ENCODE peak calls at places on chromosomes 16 and 17, in seven cellular contexts. One of them, this sample, is unnamed.

GRCh38 chr16:84647830-84648594 is at the start of gene KLHL36:
- DNase-seq in amniotic stem cell: no peak
- DNase-seq in AG10803: peak
- DNase-seq in nucleus accumbens: peak
- DNase-seq in foreskin fibroblast: peak
- DNase-seq in NCI-H345: peak
- DNase-seq in gastrocnemius medialis: peak
- DNase-seq in this sample: no peak

GRCh38 chr17:64682261-64683181 is 20.4 kb upstream of the SMURF2 start:
- DNase-seq in amniotic stem cell: no peak
- DNase-seq in AG10803: peak
- DNase-seq in nucleus accumbens: no peak
- DNase-seq in foreskin fibroblast: peak
- DNase-seq in NCI-H345: no peak
- DNase-seq in gastrocnemius medialis: no peak
- DNase-seq in this sample: no peak

GRCh38 chr16:69166946-69167930 is 19.7 kb upstream of the SNTB2 start:
- DNase-seq in amniotic stem cell: no peak
- DNase-seq in AG10803: no peak
- DNase-seq in nucleus accumbens: no peak
- DNase-seq in foreskin fibroblast: peak
- DNase-seq in NCI-H345: no peak
- DNase-seq in gastrocnemius medialis: no peak
- DNase-seq in this sample: no peak

GRCh38 chr16:23679274-23679985 is 741 bp downstream of the PLK1 start:
- DNase-seq in amniotic stem cell: no peak
- DNase-seq in AG10803: no peak
- DNase-seq in nucleus accumbens: no peak
- DNase-seq in foreskin fibroblast: peak
- DNase-seq in NCI-H345: peak
- DNase-seq in gastrocnemius medialis: no peak
- DNase-seq in this sample: peak

GRCh38 chr17:68403122-68403521 is 54.2 kb downstream of the WIPI1 start:
- DNase-seq in amniotic stem cell: no peak
- DNase-seq in AG10803: no peak
- DNase-seq in nucleus accumbens: no peak
- DNase-seq in foreskin fibroblast: no peak
- DNase-seq in NCI-H345: no peak
- DNase-seq in gastrocnemius medialis: no peak
- DNase-seq in this sample: no peak

GRCh38 chr17:77476006-77476405 is 335.2 kb downstream of the SEC14L1 start:
- DNase-seq in amniotic stem cell: no peak
- DNase-seq in AG10803: no peak
- DNase-seq in nucleus accumbens: no peak
- DNase-seq in foreskin fibroblast: no peak
- DNase-seq in NCI-H345: no peak
- DNase-seq in gastrocnemius medialis: peak
- DNase-seq in this sample: no peak

GRCh38 chr17:41773190-41773588 is 13.3 kb downstream of the JUP start:
- DNase-seq in amniotic stem cell: peak
- DNase-seq in AG10803: peak
- DNase-seq in nucleus accumbens: no peak
- DNase-seq in foreskin fibroblast: peak
- DNase-seq in NCI-H345: no peak
- DNase-seq in gastrocnemius medialis: peak
- DNase-seq in this sample: no peak

GRCh38 chr16:50427107-50427506 is 58.3 kb upstream of the BRD7 start:
- DNase-seq in amniotic stem cell: no peak
- DNase-seq in AG10803: no peak
- DNase-seq in nucleus accumbens: no peak
- DNase-seq in foreskin fibroblast: no peak
- DNase-seq in NCI-H345: no peak
- DNase-seq in gastrocnemius medialis: no peak
- DNase-seq in this sample: no peak

GRCh38 chr16:80027007-80027965 is 426.7 kb upstream of the MAF start:
- DNase-seq in amniotic stem cell: peak
- DNase-seq in AG10803: peak
- DNase-seq in nucleus accumbens: peak
- DNase-seq in foreskin fibroblast: peak
- DNase-seq in NCI-H345: peak
- DNase-seq in gastrocnemius medialis: peak
- DNase-seq in this sample: peak

GRCh38 chr17:59844884-59845594 is 47.7 kb downstream of the TUBD1 start:
- DNase-seq in amniotic stem cell: no peak
- DNase-seq in AG10803: peak
- DNase-seq in nucleus accumbens: no peak
- DNase-seq in foreskin fibroblast: no peak
- DNase-seq in NCI-H345: no peak
- DNase-seq in gastrocnemius medialis: no peak
- DNase-seq in this sample: no peak

GRCh38 chr17:65523411-65523810 is 38.0 kb downstream of the AXIN2 start:
- DNase-seq in amniotic stem cell: no peak
- DNase-seq in AG10803: no peak
- DNase-seq in nucleus accumbens: no peak
- DNase-seq in foreskin fibroblast: no peak
- DNase-seq in NCI-H345: no peak
- DNase-seq in gastrocnemius medialis: no peak
- DNase-seq in this sample: no peak

GRCh38 chr17:50620848-50621247 is 13.8 kb upstream of the ABCC3 start:
- DNase-seq in amniotic stem cell: no peak
- DNase-seq in AG10803: no peak
- DNase-seq in nucleus accumbens: no peak
- DNase-seq in foreskin fibroblast: no peak
- DNase-seq in NCI-H345: peak
- DNase-seq in gastrocnemius medialis: no peak
- DNase-seq in this sample: no peak

GRCh38 chr16:86874141-86874540 is 295.8 kb downstream of the FOXL1 start:
- DNase-seq in amniotic stem cell: no peak
- DNase-seq in AG10803: no peak
- DNase-seq in nucleus accumbens: no peak
- DNase-seq in foreskin fibroblast: no peak
- DNase-seq in NCI-H345: no peak
- DNase-seq in gastrocnemius medialis: no peak
- DNase-seq in this sample: no peak

GRCh38 chr17:28796062-28796461 is 46.5 kb downstream of the FAM222B start:
- DNase-seq in amniotic stem cell: no peak
- DNase-seq in AG10803: no peak
- DNase-seq in nucleus accumbens: no peak
- DNase-seq in foreskin fibroblast: no peak
- DNase-seq in NCI-H345: no peak
- DNase-seq in gastrocnemius medialis: no peak
- DNase-seq in this sample: no peak

GRCh38 chr16:66894948-66895696 is 14.8 kb downstream of the PDP2 start:
- DNase-seq in amniotic stem cell: peak
- DNase-seq in AG10803: peak
- DNase-seq in nucleus accumbens: peak
- DNase-seq in foreskin fibroblast: peak
- DNase-seq in NCI-H345: peak
- DNase-seq in gastrocnemius medialis: peak
- DNase-seq in this sample: peak

GRCh38 chr16:57593021-57593420 is 35.4 kb upstream of the ADGRG1 start:
- DNase-seq in amniotic stem cell: no peak
- DNase-seq in AG10803: no peak
- DNase-seq in nucleus accumbens: no peak
- DNase-seq in foreskin fibroblast: no peak
- DNase-seq in NCI-H345: no peak
- DNase-seq in gastrocnemius medialis: no peak
- DNase-seq in this sample: no peak

GRCh38 chr16:86797700-86798099 is 219.4 kb downstream of the FOXL1 start:
- DNase-seq in amniotic stem cell: no peak
- DNase-seq in AG10803: no peak
- DNase-seq in nucleus accumbens: no peak
- DNase-seq in foreskin fibroblast: no peak
- DNase-seq in NCI-H345: no peak
- DNase-seq in gastrocnemius medialis: no peak
- DNase-seq in this sample: no peak

GRCh38 chr16:10514369-10515055 is 65.9 kb downstream of the EMP2 start:
- DNase-seq in amniotic stem cell: peak
- DNase-seq in AG10803: peak
- DNase-seq in nucleus accumbens: no peak
- DNase-seq in foreskin fibroblast: peak
- DNase-seq in NCI-H345: peak
- DNase-seq in gastrocnemius medialis: peak
- DNase-seq in this sample: peak

GRCh38 chr17:66541461-66542182 is 239.2 kb downstream of the PRKCA start:
- DNase-seq in amniotic stem cell: peak
- DNase-seq in AG10803: no peak
- DNase-seq in nucleus accumbens: no peak
- DNase-seq in foreskin fibroblast: no peak
- DNase-seq in NCI-H345: no peak
- DNase-seq in gastrocnemius medialis: no peak
- DNase-seq in this sample: no peak

GRCh38 chr17:8151641-8152111 is 528 bp downstream of the PER1 start:
- DNase-seq in amniotic stem cell: peak
- DNase-seq in AG10803: peak
- DNase-seq in nucleus accumbens: peak
- DNase-seq in foreskin fibroblast: peak
- DNase-seq in NCI-H345: peak
- DNase-seq in gastrocnemius medialis: peak
- DNase-seq in this sample: no peak

GRCh38 chr16:85386467-85387170 is 226.5 kb upstream of the GSE1 start:
- DNase-seq in amniotic stem cell: no peak
- DNase-seq in AG10803: no peak
- DNase-seq in nucleus accumbens: no peak
- DNase-seq in foreskin fibroblast: no peak
- DNase-seq in NCI-H345: no peak
- DNase-seq in gastrocnemius medialis: no peak
- DNase-seq in this sample: no peak

GRCh38 chr17:20926532-20926931 is 116.3 kb downstream of the USP22 start:
- DNase-seq in amniotic stem cell: no peak
- DNase-seq in AG10803: peak
- DNase-seq in nucleus accumbens: no peak
- DNase-seq in foreskin fibroblast: no peak
- DNase-seq in NCI-H345: no peak
- DNase-seq in gastrocnemius medialis: no peak
- DNase-seq in this sample: no peak

GRCh38 chr17:79912552-79913330 is 73.5 kb upstream of the CBX4 start:
- DNase-seq in amniotic stem cell: no peak
- DNase-seq in AG10803: no peak
- DNase-seq in nucleus accumbens: no peak
- DNase-seq in foreskin fibroblast: no peak
- DNase-seq in NCI-H345: no peak
- DNase-seq in gastrocnemius medialis: no peak
- DNase-seq in this sample: no peak

GRCh38 chr17:17028878-17029535 is 13.2 kb upstream of the MPRIP start:
- DNase-seq in amniotic stem cell: no peak
- DNase-seq in AG10803: no peak
- DNase-seq in nucleus accumbens: no peak
- DNase-seq in foreskin fibroblast: no peak
- DNase-seq in NCI-H345: no peak
- DNase-seq in gastrocnemius medialis: no peak
- DNase-seq in this sample: no peak

GRCh38 chr17:56804454-56804853 is 29.3 kb downstream of the C17orf67 start:
- DNase-seq in amniotic stem cell: no peak
- DNase-seq in AG10803: no peak
- DNase-seq in nucleus accumbens: no peak
- DNase-seq in foreskin fibroblast: no peak
- DNase-seq in NCI-H345: no peak
- DNase-seq in gastrocnemius medialis: no peak
- DNase-seq in this sample: no peak

GRCh38 chr16:10322723-10323527 is 62.9 kb upstream of the ATF7IP2 start:
- DNase-seq in amniotic stem cell: no peak
- DNase-seq in AG10803: no peak
- DNase-seq in nucleus accumbens: no peak
- DNase-seq in foreskin fibroblast: no peak
- DNase-seq in NCI-H345: no peak
- DNase-seq in gastrocnemius medialis: no peak
- DNase-seq in this sample: no peak

GRCh38 chr16:89401641-89402445 is 88.5 kb downstream of the ANKRD11 start:
- DNase-seq in amniotic stem cell: no peak
- DNase-seq in AG10803: peak
- DNase-seq in nucleus accumbens: no peak
- DNase-seq in foreskin fibroblast: peak
- DNase-seq in NCI-H345: no peak
- DNase-seq in gastrocnemius medialis: no peak
- DNase-seq in this sample: no peak

GRCh38 chr17:41013606-41014005 is 4.7 kb upstream of the KRTAP3-1 start:
- DNase-seq in amniotic stem cell: no peak
- DNase-seq in AG10803: peak
- DNase-seq in nucleus accumbens: no peak
- DNase-seq in foreskin fibroblast: peak
- DNase-seq in NCI-H345: no peak
- DNase-seq in gastrocnemius medialis: no peak
- DNase-seq in this sample: no peak

GRCh38 chr16:59236804-59237463 is 502.8 kb upstream of the GOT2 start:
- DNase-seq in amniotic stem cell: no peak
- DNase-seq in AG10803: no peak
- DNase-seq in nucleus accumbens: no peak
- DNase-seq in foreskin fibroblast: no peak
- DNase-seq in NCI-H345: no peak
- DNase-seq in gastrocnemius medialis: no peak
- DNase-seq in this sample: peak

GRCh38 chr16:78460428-78460827 is 361.0 kb downstream of the WWOX start:
- DNase-seq in amniotic stem cell: no peak
- DNase-seq in AG10803: no peak
- DNase-seq in nucleus accumbens: no peak
- DNase-seq in foreskin fibroblast: no peak
- DNase-seq in NCI-H345: no peak
- DNase-seq in gastrocnemius medialis: no peak
- DNase-seq in this sample: no peak

GRCh38 chr16:12612598-12613101 is 191.0 kb downstream of the CPPED1 start:
- DNase-seq in amniotic stem cell: no peak
- DNase-seq in AG10803: no peak
- DNase-seq in nucleus accumbens: no peak
- DNase-seq in foreskin fibroblast: no peak
- DNase-seq in NCI-H345: no peak
- DNase-seq in gastrocnemius medialis: no peak
- DNase-seq in this sample: no peak

GRCh38 chr17:9057310-9057709 is 36.0 kb downstream of the NTN1 start:
- DNase-seq in amniotic stem cell: no peak
- DNase-seq in AG10803: no peak
- DNase-seq in nucleus accumbens: no peak
- DNase-seq in foreskin fibroblast: no peak
- DNase-seq in NCI-H345: no peak
- DNase-seq in gastrocnemius medialis: no peak
- DNase-seq in this sample: no peak

GRCh38 chr17:40827746-40828453 is 5.5 kb upstream of the KRT10 start:
- DNase-seq in amniotic stem cell: no peak
- DNase-seq in AG10803: no peak
- DNase-seq in nucleus accumbens: no peak
- DNase-seq in foreskin fibroblast: no peak
- DNase-seq in NCI-H345: no peak
- DNase-seq in gastrocnemius medialis: no peak
- DNase-seq in this sample: no peak

GRCh38 chr17:17645961-17646360 is 35.3 kb upstream of the RAI1 start:
- DNase-seq in amniotic stem cell: no peak
- DNase-seq in AG10803: peak
- DNase-seq in nucleus accumbens: no peak
- DNase-seq in foreskin fibroblast: peak
- DNase-seq in NCI-H345: no peak
- DNase-seq in gastrocnemius medialis: no peak
- DNase-seq in this sample: no peak

GRCh38 chr17:27846042-27846655 is 45.8 kb upstream of the NOS2 start:
- DNase-seq in amniotic stem cell: no peak
- DNase-seq in AG10803: no peak
- DNase-seq in nucleus accumbens: no peak
- DNase-seq in foreskin fibroblast: no peak
- DNase-seq in NCI-H345: no peak
- DNase-seq in gastrocnemius medialis: no peak
- DNase-seq in this sample: no peak

GRCh38 chr17:68512967-68513474 is 791 bp downstream of the PRKAR1A start:
- DNase-seq in amniotic stem cell: no peak
- DNase-seq in AG10803: peak
- DNase-seq in nucleus accumbens: peak
- DNase-seq in foreskin fibroblast: no peak
- DNase-seq in NCI-H345: peak
- DNase-seq in gastrocnemius medialis: peak
- DNase-seq in this sample: peak

GRCh38 chr16:23785842-23786241 is 31.0 kb downstream of the CHP2 start:
- DNase-seq in amniotic stem cell: no peak
- DNase-seq in AG10803: no peak
- DNase-seq in nucleus accumbens: no peak
- DNase-seq in foreskin fibroblast: no peak
- DNase-seq in NCI-H345: no peak
- DNase-seq in gastrocnemius medialis: no peak
- DNase-seq in this sample: no peak

This sample was measured in NT2/D1.